ENCODE peak calls at places on chromosomes 5 and 9, in four cellular contexts. D is CD4-positive, alpha-beta memory T cell; A is aorta; O is uterus. K is an unnamed sample.

GRCh38 chr9:135409286-135410200 is 70.0 kb upstream of the PPP1R26 start:
- DNase-seq in D (no peak), A (peak), O (no peak), K (no peak)

GRCh38 chr5:152542741-152543140 is 137.7 kb upstream of the NMUR2 start:
- DNase-seq in D (no peak), A (no peak), O (no peak), K (peak)

GRCh38 chr5:61370496-61370895 is 38.4 kb downstream of the ZSWIM6 start:
- DNase-seq in D (no peak), A (no peak), O (no peak), K (no peak)

GRCh38 chr5:167759411-167759821 is 532.0 kb upstream of the WWC1 start:
- DNase-seq in D (no peak), A (no peak), O (no peak), K (no peak)

GRCh38 chr5:125926172-125926571 is 497.0 kb upstream of the GRAMD2B start:
- DNase-seq in D (no peak), A (no peak), O (no peak), K (no peak)

GRCh38 chr9:131642496-131643083 is 97.3 kb downstream of the PRRT1B start:
- DNase-seq in D (no peak), A (no peak), O (no peak), K (no peak)

GRCh38 chr9:119961774-119962408 is 592.7 kb upstream of the BRINP1 start:
- DNase-seq in D (no peak), A (peak), O (no peak), K (peak)

GRCh38 chr5:77771452-77771851 is 4.7 kb downstream of the TBCA start:
- DNase-seq in D (no peak), A (no peak), O (no peak), K (no peak)

DNA sequence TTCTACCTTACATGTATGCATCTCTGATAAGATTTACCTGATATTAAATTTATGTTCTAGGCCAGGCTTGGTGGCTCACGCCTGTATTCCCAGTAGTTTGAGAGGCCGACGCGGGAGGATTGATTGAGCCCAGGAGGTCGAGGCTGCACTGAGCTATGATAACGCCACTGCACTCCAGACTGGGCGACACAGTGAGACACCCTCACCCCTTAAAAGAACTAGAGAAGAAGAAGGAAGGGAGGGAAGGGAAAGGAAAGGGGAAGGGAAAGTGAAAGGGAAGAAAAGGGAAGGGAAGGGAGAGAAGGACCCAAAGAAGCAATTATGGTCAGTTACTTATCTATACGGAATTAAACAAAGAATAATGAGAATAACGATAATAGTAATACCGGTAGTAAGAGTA is 1.2 kb upstream of the RFK start:
- DNase-seq in D (no peak), A (no peak), O (no peak), K (no peak)
- H3K4me3 ChIP-seq in D (no peak), A (no peak), O (peak), K (peak)

GRCh38 chr9:124017929-124018730 is 6.6 kb downstream of the LHX2 start:
- DNase-seq in D (no peak), A (no peak), O (no peak), K (peak)
- H3K4me3 ChIP-seq in D (no peak), A (no peak), O (no peak), K (peak)

DNA sequence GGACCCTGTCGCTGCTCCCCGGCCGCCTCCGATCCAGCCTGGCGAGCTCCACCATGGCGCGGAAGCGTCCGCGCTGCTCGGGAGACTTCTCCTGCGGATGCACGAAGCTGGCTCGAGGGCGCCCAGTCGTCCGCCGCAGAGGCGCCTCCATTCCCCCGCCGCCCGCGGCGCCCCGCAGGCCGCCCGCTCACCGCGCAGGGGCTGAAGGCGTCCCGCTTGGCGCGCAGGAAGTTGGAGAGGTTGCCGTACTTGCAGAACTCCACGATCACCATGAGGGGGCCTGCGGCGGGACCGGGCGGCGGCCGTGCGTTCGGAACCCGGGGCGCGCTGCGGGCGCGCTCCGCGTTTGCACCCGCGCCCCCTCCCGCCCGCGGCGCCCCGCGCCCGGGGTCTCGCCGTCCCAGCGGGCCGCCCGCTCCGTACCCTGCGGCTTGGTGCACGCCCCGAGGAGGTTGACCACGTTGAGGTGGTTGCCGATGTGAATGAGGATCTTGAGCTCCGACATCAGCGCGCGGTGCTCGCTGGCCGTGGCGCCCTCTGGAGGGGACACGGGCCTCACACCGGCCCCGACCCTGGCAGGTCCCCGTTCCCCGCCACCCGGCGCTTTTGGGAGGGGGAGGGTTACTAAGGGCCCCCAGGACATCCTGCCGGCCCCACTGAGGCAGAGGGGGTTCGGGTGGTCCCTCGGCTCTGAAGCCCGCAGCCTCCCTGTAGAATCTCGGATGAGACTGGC is 27.7 kb upstream of the SCGB3A1 start:
- DNase-seq in D (peak), A (no peak), O (no peak), K (no peak)
- H3K4me3 ChIP-seq in D (no peak), A (no peak), O (no peak), K (no peak)

DNA sequence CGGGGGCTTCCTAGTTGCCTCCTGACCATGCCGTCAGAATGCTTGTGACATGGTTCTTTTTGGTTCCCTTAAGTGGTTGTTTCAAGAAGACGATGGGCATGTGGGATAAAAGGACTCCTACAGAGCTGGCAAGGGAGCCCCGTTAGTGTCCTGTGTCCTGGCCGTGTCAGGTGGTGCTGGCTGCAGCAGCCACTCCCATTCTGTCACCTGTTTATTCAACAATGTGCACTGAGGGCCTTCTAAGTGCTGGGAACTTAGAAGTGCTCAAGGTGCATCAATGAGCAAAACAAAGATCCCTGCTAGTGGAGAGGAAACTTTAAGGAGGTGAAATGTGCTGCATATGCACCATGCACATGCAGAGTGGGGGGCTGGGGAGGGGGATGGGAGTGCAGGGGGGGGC is 19.6 kb downstream of the LCP2 start:
- DNase-seq in D (no peak), A (no peak), O (no peak), K (no peak)
- H3K4me3 ChIP-seq in D (no peak), A (no peak), O (no peak), K (no peak)

DNA sequence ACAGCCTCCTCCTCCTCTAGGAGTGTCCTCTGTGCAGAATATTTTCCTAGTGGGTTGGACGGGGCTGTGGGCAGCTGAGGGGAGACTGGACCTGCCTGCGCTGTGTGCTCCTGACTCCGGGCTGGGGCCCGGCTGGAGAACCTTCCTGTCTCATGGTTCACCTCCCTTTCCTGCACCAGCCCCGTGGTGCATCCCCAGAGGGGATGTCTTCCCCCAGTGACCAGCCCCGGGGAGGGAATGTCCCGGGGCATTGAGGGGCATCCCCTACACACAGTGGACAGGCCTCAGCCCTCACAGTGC is 51.9 kb upstream of the PITX1 start:
- DNase-seq in D (no peak), A (peak), O (no peak), K (no peak)
- H3K4me3 ChIP-seq in D (no peak), A (no peak), O (no peak), K (no peak)

DNA sequence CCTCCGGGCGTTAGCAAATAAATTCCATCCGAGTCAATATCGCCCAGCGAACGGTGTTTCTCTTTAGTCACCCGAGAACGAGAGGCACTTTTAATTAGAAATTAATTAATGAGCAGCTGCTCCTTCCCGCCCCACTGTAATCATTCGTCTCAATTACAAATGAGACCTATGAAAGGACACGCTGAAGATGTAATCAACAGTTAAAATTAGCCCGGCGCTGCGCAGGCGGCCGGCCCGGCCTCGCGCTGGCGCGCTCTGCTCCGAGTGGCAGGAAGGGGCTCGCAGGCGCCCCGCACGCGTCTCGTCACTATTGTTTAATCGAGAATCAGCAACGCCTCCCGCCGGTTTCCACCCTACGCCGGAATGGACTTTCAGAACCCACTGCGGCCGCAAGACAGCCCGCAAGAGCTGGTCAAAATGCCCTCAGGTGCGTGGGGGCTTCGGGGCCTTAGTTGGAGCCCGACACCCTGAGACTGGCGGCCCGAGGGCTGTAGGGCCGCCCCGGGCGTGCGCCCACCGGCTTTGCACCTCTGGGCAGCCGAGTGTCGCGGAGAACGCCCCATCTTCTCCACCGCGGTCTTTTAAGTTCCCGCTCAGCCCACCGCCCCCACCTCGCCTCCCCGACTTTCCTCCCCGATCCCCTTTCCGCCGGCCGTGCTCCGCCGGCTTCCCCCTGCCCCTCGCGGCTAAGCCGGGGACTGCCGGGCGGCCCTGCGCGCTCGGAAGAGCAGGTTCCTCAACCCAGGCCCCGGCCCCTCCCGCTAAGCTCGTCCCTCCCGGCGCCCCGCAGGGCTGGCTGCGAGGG is 597 bp upstream of the IRX4 start:
- DNase-seq in D (no peak), A (peak), O (no peak), K (no peak)
- H3K4me3 ChIP-seq in D (no peak), A (no peak), O (no peak), K (no peak)

GRCh38 chr5:177314376-177315342 is 3.0 kb upstream of the MXD3 start:
- DNase-seq in D (no peak), A (peak), O (no peak), K (no peak)

GRCh38 chr5:177311723-177312648 is at the start of gene MXD3:
- DNase-seq in D (peak), A (peak), O (peak), K (peak)

GRCh38 chr5:177311361-177311722 is 356 bp downstream of the MXD3 start:
- DNase-seq in D (no peak), A (no peak), O (no peak), K (no peak)

GRCh38 chr5:177313561-177314259 is 2.0 kb upstream of the MXD3 start:
- DNase-seq in D (no peak), A (peak), O (no peak), K (no peak)

GRCh38 chr5:177312649-177313181 is 1.0 kb upstream of the MXD3 start:
- DNase-seq in D (no peak), A (peak), O (no peak), K (peak)
- H3K4me3 ChIP-seq in D (peak), A (no peak), O (peak), K (peak)

K was measured in HAP-1.